ENCODE peak calls at places on chromosomes 6 and 20, in four cellular contexts. One of them, this sample, is unnamed.

GRCh38 chr6:158376650-158377081 is 64.4 kb downstream of the TULP4 start:
- DNase-seq in K562: no peak
- DNase-seq in endothelial cell of umbilical vein: no peak
- DNase-seq in HCT116: no peak
- DNase-seq in this sample: no peak

GRCh38 chr6:108114861-108115597 is 40.5 kb upstream of the OSTM1 start:
- DNase-seq in K562: no peak
- DNase-seq in endothelial cell of umbilical vein: peak; percentile 71
- DNase-seq in HCT116: no peak
- DNase-seq in this sample: peak; percentile 87

GRCh38 chr6:161198176-161198575 is 75.7 kb downstream of the AGPAT4 start:
- DNase-seq in HCT116: no peak
- DNase-seq in endothelial cell of umbilical vein: no peak
- DNase-seq in K562: no peak
- DNase-seq in this sample: no peak

GRCh38 chr20:31260326-31260932 is 3.0 kb downstream of the DEFB115 start:
- DNase-seq in endothelial cell of umbilical vein: no peak
- DNase-seq in HCT116: peak; percentile 33
- DNase-seq in K562: peak; percentile 52
- DNase-seq in this sample: peak; percentile 64

GRCh38 chr20:6485376-6485775 is 282.1 kb upstream of the BMP2 start:
- DNase-seq in K562: no peak
- DNase-seq in endothelial cell of umbilical vein: no peak
- DNase-seq in HCT116: no peak
- DNase-seq in this sample: no peak

GRCh38 chr6:1136415-1136774 is 175.5 kb upstream of the FOXQ1 start:
- DNase-seq in endothelial cell of umbilical vein: no peak
- DNase-seq in K562: no peak
- DNase-seq in HCT116: no peak
- DNase-seq in this sample: no peak

GRCh38 chr6:5833120-5833519 is 173.6 kb downstream of the NRN1 start:
- DNase-seq in HCT116: no peak
- DNase-seq in endothelial cell of umbilical vein: no peak
- DNase-seq in K562: no peak
- DNase-seq in this sample: no peak

GRCh38 chr20:3318226-3318884 is 79.4 kb upstream of the SLC4A11 start:
- DNase-seq in HCT116: no peak
- DNase-seq in K562: no peak
- DNase-seq in endothelial cell of umbilical vein: no peak
- DNase-seq in this sample: no peak

GRCh38 chr20:25546048-25546447 is 39.3 kb downstream of the NINL start:
- DNase-seq in K562: no peak
- DNase-seq in HCT116: no peak
- DNase-seq in endothelial cell of umbilical vein: no peak
- DNase-seq in this sample: no peak

GRCh38 chr6:106514281-106514885 is 114.9 kb downstream of the RTN4IP1 start:
- DNase-seq in endothelial cell of umbilical vein: no peak
- DNase-seq in HCT116: no peak
- DNase-seq in K562: no peak
- DNase-seq in this sample: no peak

GRCh38 chr6:125871365-125871764 is 80.6 kb downstream of the NCOA7 start:
- DNase-seq in endothelial cell of umbilical vein: no peak
- DNase-seq in K562: no peak
- DNase-seq in HCT116: no peak
- DNase-seq in this sample: no peak

GRCh38 chr20:14924433-14924832 is 587.0 kb upstream of the FLRT3 start:
- DNase-seq in endothelial cell of umbilical vein: peak; percentile 14
- DNase-seq in K562: no peak
- DNase-seq in HCT116: no peak
- DNase-seq in this sample: no peak

GRCh38 chr6:125804264-125804663 is 13.5 kb downstream of the NCOA7 start:
- DNase-seq in endothelial cell of umbilical vein: no peak
- DNase-seq in HCT116: no peak
- DNase-seq in K562: no peak
- DNase-seq in this sample: no peak

GRCh38 chr20:54134445-54135220 is 39.2 kb downstream of the CYP24A1 start:
- DNase-seq in HCT116: peak; percentile 76
- DNase-seq in endothelial cell of umbilical vein: no peak
- DNase-seq in K562: no peak
- DNase-seq in this sample: no peak

GRCh38 chr6:166596741-166597507 is 10.4 kb upstream of the RAMACL start:
- DNase-seq in HCT116: no peak
- DNase-seq in endothelial cell of umbilical vein: no peak
- DNase-seq in K562: no peak
- DNase-seq in this sample: no peak

GRCh38 chr6:30883743-30884520 is at the start of gene DDR1:
- DNase-seq in HCT116: no peak
- DNase-seq in K562: peak; percentile 93
- DNase-seq in endothelial cell of umbilical vein: no peak
- DNase-seq in this sample: peak; percentile 71

GRCh38 chr20:46772901-46773300 is 63.5 kb downstream of the SLC2A10 start:
- DNase-seq in endothelial cell of umbilical vein: no peak
- DNase-seq in HCT116: no peak
- DNase-seq in K562: peak; percentile 40
- DNase-seq in this sample: peak; percentile 36

GRCh38 chr20:805713-806112 is 27.8 kb upstream of the FAM110A start:
- DNase-seq in endothelial cell of umbilical vein: no peak
- DNase-seq in HCT116: peak; percentile 48
- DNase-seq in K562: no peak
- DNase-seq in this sample: peak; percentile 77

GRCh38 chr20:44142416-44142815 is 44.6 kb downstream of the JPH2 start:
- DNase-seq in K562: no peak
- DNase-seq in endothelial cell of umbilical vein: no peak
- DNase-seq in HCT116: no peak
- DNase-seq in this sample: no peak

GRCh38 chr6:81636930-81637568 is 115.4 kb downstream of the TENT5A start:
- DNase-seq in HCT116: no peak
- DNase-seq in K562: no peak
- DNase-seq in endothelial cell of umbilical vein: no peak
- DNase-seq in this sample: no peak

GRCh38 chr6:135830452-135830851 is 21.0 kb upstream of the PDE7B start:
- DNase-seq in endothelial cell of umbilical vein: no peak
- DNase-seq in HCT116: no peak
- DNase-seq in K562: no peak
- DNase-seq in this sample: no peak

GRCh38 chr6:87197547-87197946 is 42.2 kb downstream of the ZNF292 start:
- DNase-seq in endothelial cell of umbilical vein: no peak
- DNase-seq in HCT116: no peak
- DNase-seq in K562: no peak
- DNase-seq in this sample: no peak

GRCh38 chr6:106586815-106587214 is 42.5 kb downstream of the RTN4IP1 start:
- DNase-seq in HCT116: no peak
- DNase-seq in K562: no peak
- DNase-seq in endothelial cell of umbilical vein: no peak
- DNase-seq in this sample: no peak

GRCh38 chr6:3288711-3289663 is 30.2 kb downstream of the PSMG4 start:
- DNase-seq in HCT116: no peak
- DNase-seq in endothelial cell of umbilical vein: no peak
- DNase-seq in K562: no peak
- DNase-seq in this sample: no peak

GRCh38 chr6:159981171-159981571 is 12.3 kb downstream of the IGF2R start:
- DNase-seq in HCT116: no peak
- DNase-seq in endothelial cell of umbilical vein: peak; percentile 11
- DNase-seq in K562: no peak
- DNase-seq in this sample: no peak

GRCh38 chr6:147347882-147348214 is 143.6 kb downstream of the STXBP5 start:
- DNase-seq in endothelial cell of umbilical vein: no peak
- DNase-seq in K562: no peak
- DNase-seq in HCT116: no peak
- DNase-seq in this sample: no peak

GRCh38 chr6:154731296-154732218 is 1.7 kb upstream of the SCAF8 start:
- DNase-seq in endothelial cell of umbilical vein: no peak
- DNase-seq in HCT116: no peak
- DNase-seq in K562: no peak
- DNase-seq in this sample: peak; percentile 27

GRCh38 chr6:163828038-163828790 is 413.7 kb downstream of the QKI start:
- DNase-seq in K562: no peak
- DNase-seq in endothelial cell of umbilical vein: no peak
- DNase-seq in HCT116: no peak
- DNase-seq in this sample: no peak

GRCh38 chr20:63536241-63536977 is 767 bp downstream of the PTK6 start:
- DNase-seq in K562: no peak
- DNase-seq in endothelial cell of umbilical vein: no peak
- DNase-seq in HCT116: no peak
- DNase-seq in this sample: no peak

GRCh38 chr20:6468751-6469150 is 298.7 kb upstream of the BMP2 start:
- DNase-seq in HCT116: no peak
- DNase-seq in endothelial cell of umbilical vein: peak; percentile 37
- DNase-seq in K562: no peak
- DNase-seq in this sample: no peak

GRCh38 chr6:135289816-135290215 is 108.7 kb downstream of the MYB start:
- DNase-seq in K562: no peak
- DNase-seq in endothelial cell of umbilical vein: no peak
- DNase-seq in HCT116: no peak
- DNase-seq in this sample: no peak

GRCh38 chr20:9476174-9476573 is 38.2 kb upstream of the LAMP5 start:
- DNase-seq in endothelial cell of umbilical vein: no peak
- DNase-seq in K562: no peak
- DNase-seq in HCT116: no peak
- DNase-seq in this sample: no peak
- H2AFZ ChIP-seq in endothelial cell of umbilical vein: no peak overlapping the region
- H2AFZ ChIP-seq in K562: no peak overlapping the region
- H2AFZ ChIP-seq in HCT116: no peak overlapping the region
- H2AFZ ChIP-seq in this sample: no peak overlapping the region

DNA sequence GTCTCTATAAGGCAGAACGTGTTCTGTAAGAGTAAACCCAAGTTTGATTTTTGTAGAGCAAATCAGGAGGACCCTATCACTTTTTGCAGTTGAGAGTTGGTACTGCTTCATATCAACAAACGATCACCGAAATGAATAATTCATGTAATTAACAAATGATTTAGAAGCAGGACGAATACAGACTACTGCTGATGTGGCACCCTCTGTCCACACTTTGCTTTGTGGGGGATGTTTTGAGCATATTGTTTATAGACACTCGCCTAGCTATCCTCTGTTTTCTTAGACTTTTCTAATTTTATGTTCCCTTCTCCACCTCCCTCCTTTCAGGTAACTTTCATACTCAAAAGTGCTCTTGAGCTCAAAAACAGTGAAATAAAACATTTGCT is 1.6 kb downstream of the CD2AP start:
- DNase-seq in HCT116: no peak
- DNase-seq in K562: no peak
- DNase-seq in endothelial cell of umbilical vein: no peak
- DNase-seq in this sample: no peak
- H3K4me1 ChIP-seq in HCT116: peaks cover 39% of the 10 kb centered on the region
- H3K4me1 ChIP-seq in K562: peaks cover 28% of the 10 kb centered on the region
- H3K4me1 ChIP-seq in endothelial cell of umbilical vein: peaks cover 32% of the 10 kb centered on the region
- H3K4me1 ChIP-seq in this sample: peaks cover 42% of the 10 kb centered on the region

DNA sequence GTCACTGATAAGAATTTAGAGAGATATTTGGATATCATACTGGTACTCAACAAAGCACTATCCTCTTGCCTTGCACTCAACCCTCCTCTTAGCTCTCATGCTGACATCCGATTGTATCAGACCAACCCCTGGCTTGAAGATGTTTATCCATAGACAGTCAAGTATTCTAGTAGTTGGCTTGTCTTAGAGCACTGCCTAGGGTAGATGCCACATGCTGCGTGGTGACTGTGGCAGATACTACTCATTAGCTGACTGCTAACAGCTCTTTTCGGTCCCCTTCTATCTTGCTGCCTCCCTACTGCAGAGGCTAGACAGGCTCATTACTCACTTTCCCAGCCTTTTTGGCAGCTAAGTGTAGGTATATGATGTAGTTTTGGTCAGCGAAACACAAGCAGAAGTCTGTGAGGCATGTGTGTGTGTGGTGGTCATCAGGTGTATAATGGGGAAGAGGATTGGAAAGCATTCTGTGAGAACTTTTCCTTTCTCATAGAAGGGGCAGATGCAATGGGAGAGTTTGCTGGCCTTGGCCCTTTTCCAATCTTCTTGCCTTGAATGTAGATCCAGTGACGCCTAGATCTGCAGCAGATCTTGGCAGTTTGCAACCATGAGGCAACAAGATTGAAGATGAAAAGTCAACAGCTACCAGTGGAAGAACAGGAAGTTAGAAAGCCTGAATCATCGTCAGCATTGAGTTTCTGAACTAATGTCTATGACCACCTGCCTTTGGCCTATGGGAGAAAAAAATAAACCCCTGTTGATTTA is 4.4 kb upstream of the IFNGR1 start:
- DNase-seq in endothelial cell of umbilical vein: peak; percentile 92
- DNase-seq in K562: peak; percentile 17
- DNase-seq in HCT116: no peak
- DNase-seq in this sample: no peak
- TF ChIP-seq POLR2AphosphoS5 in endothelial cell of umbilical vein: peak; percentile 27
- TF ChIP-seq POLR2AphosphoS5 in K562: no peak
- TF ChIP-seq POLR2AphosphoS5 in HCT116: no peak
- TF ChIP-seq POLR2AphosphoS5 in this sample: no peak

DNA sequence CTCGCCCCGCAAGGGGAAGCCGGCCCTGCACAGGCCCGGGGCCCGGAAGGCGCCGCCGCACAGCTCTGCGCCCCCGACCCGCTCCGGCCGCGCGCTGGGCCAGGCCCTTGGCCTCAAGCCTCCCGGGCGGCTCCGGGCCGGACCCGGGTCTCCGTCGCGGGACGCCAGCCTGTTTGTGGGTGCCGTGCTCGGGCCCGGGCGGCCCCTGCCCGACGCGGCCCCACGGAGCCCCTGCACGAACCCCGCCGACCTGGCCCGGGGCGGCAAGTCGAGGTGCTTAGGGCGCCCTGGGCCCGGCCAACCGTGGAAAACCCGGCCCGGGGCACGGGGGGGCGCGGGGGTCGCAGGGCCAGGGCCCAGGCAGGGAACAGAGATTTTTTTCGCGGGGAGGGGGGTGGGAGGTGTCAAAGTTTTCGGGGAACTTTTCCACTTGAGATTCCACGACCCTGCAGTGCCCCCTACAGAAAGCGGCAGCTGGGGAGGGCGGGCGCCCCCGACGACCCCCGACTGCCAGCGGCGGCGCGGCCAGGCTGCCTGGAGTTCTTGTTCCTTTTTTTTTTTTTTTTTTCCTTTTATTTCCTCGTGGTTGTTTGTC is 805 bp upstream of the STX16 start:
- DNase-seq in endothelial cell of umbilical vein: no peak
- DNase-seq in K562: peak; percentile 53
- DNase-seq in HCT116: no peak
- DNase-seq in this sample: peak; percentile 68
- H2AFZ ChIP-seq in endothelial cell of umbilical vein: peak overlapping the region; percentile 93
- H2AFZ ChIP-seq in K562: peak overlapping the region; percentile 88
- H2AFZ ChIP-seq in HCT116: no peak overlapping the region
- H2AFZ ChIP-seq in this sample: peak overlapping the region; percentile 72

This sample was measured in GM23338.